ENCODE peak calls at places on chromosome 17, in nine cellular contexts. D, V, K, W, C, Z, F, T and P are unnamed samples.
A peak's percentile ranks its signal among the peaks of the same experiment; 100 is the strongest.

GRCh38 chr17:67689534-67690177 is 28.1 kb upstream of the NOL11 start:
- DNase-seq in F (peak; percentile 41), W (peak; percentile 84), T (peak; percentile 41), D (peak; percentile 60), V (peak; percentile 52), Z (peak; percentile 74), K (peak; percentile 83), C (no peak), P (peak; percentile 67)

GRCh38 chr17:75346906-75347305 is 57.7 kb upstream of the SLC25A19 start:
- DNase-seq in F (no peak), C (no peak), Z (peak; percentile 57), V (no peak), K (peak; percentile 46), W (no peak), T (no peak), D (no peak), P (peak; percentile 25)

GRCh38 chr17:16473286-16474011 is 18.5 kb downstream of the LRRC75A start:
- DNase-seq in W (no peak), Z (no peak), V (no peak), D (no peak), K (no peak), T (no peak), F (no peak), C (no peak), P (no peak)

GRCh38 chr17:48358203-48358602 is 71.8 kb downstream of the SKAP1 start:
- DNase-seq in D (no peak), K (no peak), F (no peak), V (no peak), T (no peak), W (no peak), C (no peak), Z (no peak), P (no peak)

GRCh38 chr17:31392002-31392855 is 754 bp downstream of the RAB11FIP4 start:
- DNase-seq in Z (no peak), K (no peak), V (peak; percentile 27), C (no peak), W (no peak), T (no peak), F (peak; percentile 15), D (no peak), P (no peak)

GRCh38 chr17:2271985-2272702 is 31.4 kb downstream of the SMG6 start:
- DNase-seq in W (no peak), Z (no peak), K (no peak), V (no peak), D (no peak), F (no peak), C (no peak), T (no peak), P (no peak)

GRCh38 chr17:48500435-48501426 is 30.1 kb downstream of the HOXB1 start:
- DNase-seq in Z (peak; percentile 56), F (no peak), C (peak; percentile 93), D (no peak), V (no peak), W (peak; percentile 50), K (peak; percentile 48), T (no peak), P (no peak)

GRCh38 chr17:17669081-17669850 is 12.0 kb upstream of the RAI1 start:
- DNase-seq in V (no peak), D (no peak), W (no peak), F (no peak), Z (peak; percentile 39), T (no peak), K (no peak), C (no peak), P (no peak)

GRCh38 chr17:60539807-60540206 is 13.8 kb upstream of the APPBP2 start:
- DNase-seq in V (no peak), Z (no peak), D (no peak), T (no peak), K (no peak), C (no peak), F (no peak), W (no peak), P (no peak)

GRCh38 chr17:59284317-59284716 is 47.1 kb upstream of the YPEL2 start:
- DNase-seq in Z (no peak), C (no peak), V (no peak), T (no peak), F (no peak), K (no peak), D (no peak), W (no peak), P (no peak)

GRCh38 chr17:44983563-44983962 is 15.5 kb upstream of the C1QL1 start:
- DNase-seq in F (peak; percentile 70), V (no peak), C (no peak), T (no peak), D (no peak), Z (no peak), W (no peak), K (no peak), P (no peak)

GRCh38 chr17:49677134-49677932 is 564 bp downstream of the SPOP start:
- DNase-seq in D (peak; percentile 80), K (peak; percentile 99), T (peak; percentile 96), C (peak; percentile 99), F (peak; percentile 97), V (peak; percentile 92), Z (peak; percentile 93), W (peak; percentile 94), P (peak; percentile 89)
- TF ChIP-seq CTCF in D (peak; percentile 17), K (no peak), T (no peak), C (no peak), F (no peak), V (peak; percentile 9), Z (no peak), W (no peak), P (no peak)

GRCh38 chr17:80531400-80531799 is 13.2 kb upstream of the RPTOR start:
- DNase-seq in Z (no peak), W (no peak), T (no peak), V (no peak), K (no peak), F (no peak), D (no peak), C (no peak), P (no peak)
- H3K4me3 ChIP-seq in Z (no peak overlapping the region), W (no peak overlapping the region), T (no peak overlapping the region), V (no peak overlapping the region), K (no peak overlapping the region), F (no peak overlapping the region), D (no peak overlapping the region), C (no peak overlapping the region), P (no peak overlapping the region)

GRCh38 chr17:42251115-42251514 is 25.1 kb downstream of the STAT5B start:
- DNase-seq in T (no peak), Z (peak; percentile 33), F (no peak), C (no peak), W (peak; percentile 59), V (no peak), D (no peak), K (no peak), P (no peak)
- TF ChIP-seq CTCF in T (no peak), Z (peak; percentile 32), F (no peak), C (peak; percentile 9), W (peak; percentile 49), V (peak; percentile 31), D (peak; percentile 37), K (peak; percentile 31), P (no peak)

GRCh38 chr17:65057520-65058075 is 1.1 kb upstream of the GNA13 start:
- DNase-seq in V (no peak), W (peak; percentile 61), C (peak; percentile 72), F (peak; percentile 62), Z (no peak), K (no peak), D (no peak), T (no peak), P (peak; percentile 45)
- H3K4me3 ChIP-seq in V (peak overlapping the region; percentile 77), W (no peak overlapping the region), C (peak overlapping the region; percentile 91), F (peak overlapping the region; percentile 90), Z (no peak overlapping the region), K (no peak overlapping the region), D (no peak overlapping the region), T (no peak overlapping the region), P (no peak overlapping the region)